ENCODE peak calls at places on chromosomes 1 and 21, in seven cellular contexts. One of them, this sample, is unnamed.

GRCh38 chr21:21971384-21971783 is 973.2 kb downstream of the NCAM2 start:
- DNase-seq in breast epithelium: no peak
- DNase-seq in caudate nucleus: no peak
- DNase-seq in neuronal stem cell: no peak
- DNase-seq in psoas muscle: no peak
- DNase-seq in tibial artery: no peak
- DNase-seq in A549: no peak
- DNase-seq in this sample: no peak

GRCh38 chr1:50851034-50851433 is 109.0 kb downstream of the FAF1 start:
- DNase-seq in neuronal stem cell: no peak
- DNase-seq in psoas muscle: no peak
- DNase-seq in A549: no peak
- DNase-seq in tibial artery: no peak
- DNase-seq in breast epithelium: no peak
- DNase-seq in caudate nucleus: no peak
- DNase-seq in this sample: no peak

GRCh38 chr21:26777166-26777565 is 68.0 kb downstream of the ADAMTS1 start:
- DNase-seq in A549: no peak
- DNase-seq in tibial artery: no peak
- DNase-seq in neuronal stem cell: no peak
- DNase-seq in breast epithelium: no peak
- DNase-seq in caudate nucleus: no peak
- DNase-seq in psoas muscle: no peak
- DNase-seq in this sample: no peak

GRCh38 chr1:228005511-228006033 is 1.2 kb upstream of the WNT3A start:
- DNase-seq in A549: peak; percentile 24
- DNase-seq in breast epithelium: peak; percentile 16
- DNase-seq in neuronal stem cell: no peak
- DNase-seq in caudate nucleus: no peak
- DNase-seq in tibial artery: peak; percentile 40
- DNase-seq in psoas muscle: no peak
- DNase-seq in this sample: no peak

GRCh38 chr1:156781585-156782186 is 14.4 kb downstream of the PRCC start:
- DNase-seq in tibial artery: no peak
- DNase-seq in breast epithelium: no peak
- DNase-seq in caudate nucleus: no peak
- DNase-seq in psoas muscle: no peak
- DNase-seq in neuronal stem cell: no peak
- DNase-seq in A549: peak; percentile 14
- DNase-seq in this sample: no peak

GRCh38 chr1:25131794-25132193 is 100.5 kb downstream of the SYF2 start:
- DNase-seq in neuronal stem cell: no peak
- DNase-seq in caudate nucleus: no peak
- DNase-seq in A549: no peak
- DNase-seq in breast epithelium: no peak
- DNase-seq in tibial artery: peak; percentile 38
- DNase-seq in psoas muscle: no peak
- DNase-seq in this sample: no peak

GRCh38 chr1:1567152-1567830 is 7.4 kb downstream of the SSU72 start:
- DNase-seq in caudate nucleus: no peak
- DNase-seq in A549: no peak
- DNase-seq in tibial artery: no peak
- DNase-seq in neuronal stem cell: no peak
- DNase-seq in psoas muscle: peak; percentile 35
- DNase-seq in breast epithelium: no peak
- DNase-seq in this sample: no peak

GRCh38 chr1:165876121-165876520 is 48.7 kb downstream of the UCK2 start:
- DNase-seq in A549: no peak
- DNase-seq in neuronal stem cell: no peak
- DNase-seq in tibial artery: no peak
- DNase-seq in caudate nucleus: no peak
- DNase-seq in breast epithelium: no peak
- DNase-seq in psoas muscle: no peak
- DNase-seq in this sample: no peak

GRCh38 chr1:247456024-247456423 is 1.9 kb downstream of the OR2B11 start:
- DNase-seq in psoas muscle: no peak
- DNase-seq in neuronal stem cell: no peak
- DNase-seq in caudate nucleus: no peak
- DNase-seq in tibial artery: no peak
- DNase-seq in breast epithelium: no peak
- DNase-seq in A549: no peak
- DNase-seq in this sample: no peak

GRCh38 chr1:2427976-2428375 is 15.6 kb upstream of the PEX10 start:
- DNase-seq in tibial artery: no peak
- DNase-seq in A549: no peak
- DNase-seq in caudate nucleus: no peak
- DNase-seq in psoas muscle: no peak
- DNase-seq in breast epithelium: no peak
- DNase-seq in neuronal stem cell: no peak
- DNase-seq in this sample: no peak

GRCh38 chr21:15706686-15707085 is 23.1 kb upstream of the USP25 start:
- DNase-seq in psoas muscle: no peak
- DNase-seq in breast epithelium: peak; percentile 55
- DNase-seq in caudate nucleus: no peak
- DNase-seq in A549: peak; percentile 66
- DNase-seq in tibial artery: no peak
- DNase-seq in neuronal stem cell: no peak
- DNase-seq in this sample: peak; percentile 91

GRCh38 chr1:40898434-40898900 is 36.3 kb upstream of the CITED4 start:
- DNase-seq in caudate nucleus: no peak
- DNase-seq in breast epithelium: peak; percentile 43
- DNase-seq in psoas muscle: no peak
- DNase-seq in A549: peak; percentile 71
- DNase-seq in neuronal stem cell: no peak
- DNase-seq in tibial artery: no peak
- DNase-seq in this sample: peak; percentile 77

GRCh38 chr1:25820247-25821111 is 725 bp downstream of the MTFR1L start:
- DNase-seq in psoas muscle: peak; percentile 36
- DNase-seq in caudate nucleus: peak; percentile 34
- DNase-seq in breast epithelium: peak; percentile 46
- DNase-seq in neuronal stem cell: no peak
- DNase-seq in A549: peak; percentile 32
- DNase-seq in tibial artery: peak; percentile 73
- DNase-seq in this sample: peak; percentile 61

GRCh38 chr1:175673236-175674150 is 69.9 kb downstream of the TNR start:
- DNase-seq in psoas muscle: no peak
- DNase-seq in caudate nucleus: no peak
- DNase-seq in neuronal stem cell: peak; percentile 27
- DNase-seq in tibial artery: no peak
- DNase-seq in A549: no peak
- DNase-seq in breast epithelium: no peak
- DNase-seq in this sample: peak; percentile 23

DNA sequence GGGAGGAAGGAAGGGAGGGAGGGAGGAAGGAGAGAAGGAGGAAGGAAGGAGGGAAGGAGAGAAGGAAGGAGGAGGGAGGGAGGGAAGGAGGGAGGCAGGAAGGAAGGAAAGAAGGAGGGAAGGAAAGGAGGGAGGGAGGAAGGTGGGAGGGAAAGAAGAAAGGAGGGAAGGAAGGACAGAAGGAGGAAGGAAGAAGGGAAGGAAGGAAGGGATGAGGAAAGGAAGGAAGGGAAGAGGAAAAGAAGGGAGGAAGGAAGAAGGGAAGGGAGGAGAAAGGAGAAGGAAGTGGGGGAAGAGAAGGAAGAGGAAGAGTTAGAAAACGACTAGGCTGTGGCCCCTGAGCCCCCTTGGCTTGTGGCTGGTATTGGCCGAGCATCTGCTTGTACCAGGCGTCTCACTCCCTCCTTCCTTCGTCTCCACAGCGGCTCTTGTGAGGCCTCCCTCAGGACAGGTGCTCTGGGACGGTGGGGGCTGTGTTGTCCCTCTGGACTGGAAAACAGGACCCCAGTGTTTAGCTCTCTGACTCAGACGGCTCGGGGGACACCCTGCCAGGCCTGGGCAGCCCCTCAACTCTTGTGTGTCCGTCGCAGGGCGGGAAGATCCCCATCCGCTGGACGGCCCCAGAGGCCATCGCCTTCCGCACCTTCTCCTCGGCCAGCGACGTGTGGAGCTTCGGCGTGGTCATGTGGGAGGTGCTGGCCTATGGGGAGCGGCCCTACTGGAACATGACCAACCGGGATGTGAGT is 36.2 kb upstream of the C1QA start:
- DNase-seq in breast epithelium: no peak
- DNase-seq in tibial artery: no peak
- DNase-seq in neuronal stem cell: no peak
- DNase-seq in caudate nucleus: no peak
- DNase-seq in A549: peak; percentile 13
- DNase-seq in psoas muscle: no peak
- DNase-seq in this sample: no peak
- H3K27ac ChIP-seq in breast epithelium: no peak overlapping the region
- H3K27ac ChIP-seq in tibial artery: no peak overlapping the region
- H3K27ac ChIP-seq in neuronal stem cell: no peak overlapping the region
- H3K27ac ChIP-seq in caudate nucleus: no peak overlapping the region
- H3K27ac ChIP-seq in A549: no peak overlapping the region
- H3K27ac ChIP-seq in psoas muscle: no peak overlapping the region
- H3K27ac ChIP-seq in this sample: no peak overlapping the region

DNA sequence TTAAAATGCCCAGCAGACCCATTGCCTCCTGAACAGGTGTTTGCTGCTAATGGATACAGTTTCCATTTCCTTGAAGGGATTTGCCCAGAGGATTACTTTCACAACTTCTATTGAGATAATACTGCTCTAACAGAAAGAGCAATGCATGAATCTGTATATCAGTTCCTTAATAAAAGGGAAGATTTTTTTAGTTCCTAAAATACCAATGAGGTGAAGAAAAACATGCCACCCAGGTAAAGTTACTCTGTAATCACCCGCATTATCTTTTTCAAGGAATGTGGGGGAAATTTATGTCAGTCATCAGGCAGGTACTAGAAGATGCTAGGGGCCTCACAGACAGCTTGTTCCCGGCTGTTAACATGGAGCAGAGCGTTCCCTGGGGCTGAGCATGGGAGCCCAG is 41.1 kb downstream of the KCNJ15 start:
- DNase-seq in psoas muscle: no peak
- DNase-seq in tibial artery: no peak
- DNase-seq in breast epithelium: no peak
- DNase-seq in A549: no peak
- DNase-seq in neuronal stem cell: no peak
- DNase-seq in caudate nucleus: no peak
- DNase-seq in this sample: no peak
- H3K27ac ChIP-seq in psoas muscle: no peak overlapping the region
- H3K27ac ChIP-seq in tibial artery: no peak overlapping the region
- H3K27ac ChIP-seq in breast epithelium: no peak overlapping the region
- H3K27ac ChIP-seq in A549: peak overlapping the region; percentile 67
- H3K27ac ChIP-seq in neuronal stem cell: no peak overlapping the region
- H3K27ac ChIP-seq in caudate nucleus: no peak overlapping the region
- H3K27ac ChIP-seq in this sample: no peak overlapping the region

GRCh38 chr1:22089787-22090186 is 37.3 kb downstream of the CDC42 start:
- DNase-seq in caudate nucleus: no peak
- DNase-seq in A549: no peak
- DNase-seq in psoas muscle: no peak
- DNase-seq in neuronal stem cell: no peak
- DNase-seq in tibial artery: no peak
- DNase-seq in breast epithelium: no peak
- DNase-seq in this sample: no peak
- H3K27ac ChIP-seq in caudate nucleus: no peak overlapping the region
- H3K27ac ChIP-seq in A549: no peak overlapping the region
- H3K27ac ChIP-seq in psoas muscle: peak overlapping the region; percentile 37
- H3K27ac ChIP-seq in neuronal stem cell: no peak overlapping the region
- H3K27ac ChIP-seq in tibial artery: no peak overlapping the region
- H3K27ac ChIP-seq in breast epithelium: no peak overlapping the region
- H3K27ac ChIP-seq in this sample: no peak overlapping the region

GRCh38 chr1:17422461-17422860 is 17.0 kb downstream of the RCC2 start:
- DNase-seq in A549: no peak
- DNase-seq in neuronal stem cell: no peak
- DNase-seq in tibial artery: no peak
- DNase-seq in caudate nucleus: no peak
- DNase-seq in psoas muscle: no peak
- DNase-seq in breast epithelium: no peak
- DNase-seq in this sample: no peak

GRCh38 chr1:17416389-17416788 is 23.1 kb downstream of the RCC2 start:
- DNase-seq in breast epithelium: no peak
- DNase-seq in neuronal stem cell: no peak
- DNase-seq in A549: no peak
- DNase-seq in caudate nucleus: no peak
- DNase-seq in psoas muscle: no peak
- DNase-seq in tibial artery: no peak
- DNase-seq in this sample: no peak

GRCh38 chr1:17419626-17420328 is 19.7 kb downstream of the RCC2 start:
- DNase-seq in breast epithelium: no peak
- DNase-seq in tibial artery: peak; percentile 82
- DNase-seq in A549: peak; percentile 36
- DNase-seq in caudate nucleus: peak; percentile 8
- DNase-seq in psoas muscle: peak; percentile 73
- DNase-seq in neuronal stem cell: peak; percentile 51
- DNase-seq in this sample: no peak

GRCh38 chr1:17423781-17424245 is 15.7 kb downstream of the RCC2 start:
- DNase-seq in A549: no peak
- DNase-seq in breast epithelium: no peak
- DNase-seq in neuronal stem cell: no peak
- DNase-seq in caudate nucleus: no peak
- DNase-seq in tibial artery: no peak
- DNase-seq in psoas muscle: no peak
- DNase-seq in this sample: no peak

DNA sequence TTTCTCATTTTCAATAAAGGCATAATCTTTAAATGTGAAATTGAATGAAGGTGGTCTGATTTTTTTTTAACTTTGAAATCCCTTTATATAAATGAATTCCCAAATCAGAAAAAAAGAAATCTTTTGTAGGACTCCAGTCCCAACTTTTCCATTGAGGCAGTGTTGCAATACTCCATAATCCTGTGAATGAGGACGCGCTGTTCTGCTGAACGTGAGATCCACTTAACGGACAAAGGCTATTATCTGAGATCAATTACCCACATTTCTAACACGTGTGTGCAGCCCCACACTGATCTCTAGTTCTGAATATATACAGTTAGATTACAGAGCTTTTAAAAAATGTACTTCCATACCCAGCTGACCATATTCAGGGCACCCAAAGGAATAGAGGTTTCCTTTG is 19.1 kb downstream of the RCC2 start:
- DNase-seq in caudate nucleus: no peak
- DNase-seq in A549: no peak
- DNase-seq in psoas muscle: no peak
- DNase-seq in tibial artery: no peak
- DNase-seq in neuronal stem cell: no peak
- DNase-seq in breast epithelium: no peak
- DNase-seq in this sample: no peak
- H3K27ac ChIP-seq in caudate nucleus: no peak overlapping the region
- H3K27ac ChIP-seq in A549: no peak overlapping the region
- H3K27ac ChIP-seq in psoas muscle: no peak overlapping the region
- H3K27ac ChIP-seq in tibial artery: no peak overlapping the region
- H3K27ac ChIP-seq in neuronal stem cell: no peak overlapping the region
- H3K27ac ChIP-seq in breast epithelium: no peak overlapping the region
- H3K27ac ChIP-seq in this sample: no peak overlapping the region

DNA sequence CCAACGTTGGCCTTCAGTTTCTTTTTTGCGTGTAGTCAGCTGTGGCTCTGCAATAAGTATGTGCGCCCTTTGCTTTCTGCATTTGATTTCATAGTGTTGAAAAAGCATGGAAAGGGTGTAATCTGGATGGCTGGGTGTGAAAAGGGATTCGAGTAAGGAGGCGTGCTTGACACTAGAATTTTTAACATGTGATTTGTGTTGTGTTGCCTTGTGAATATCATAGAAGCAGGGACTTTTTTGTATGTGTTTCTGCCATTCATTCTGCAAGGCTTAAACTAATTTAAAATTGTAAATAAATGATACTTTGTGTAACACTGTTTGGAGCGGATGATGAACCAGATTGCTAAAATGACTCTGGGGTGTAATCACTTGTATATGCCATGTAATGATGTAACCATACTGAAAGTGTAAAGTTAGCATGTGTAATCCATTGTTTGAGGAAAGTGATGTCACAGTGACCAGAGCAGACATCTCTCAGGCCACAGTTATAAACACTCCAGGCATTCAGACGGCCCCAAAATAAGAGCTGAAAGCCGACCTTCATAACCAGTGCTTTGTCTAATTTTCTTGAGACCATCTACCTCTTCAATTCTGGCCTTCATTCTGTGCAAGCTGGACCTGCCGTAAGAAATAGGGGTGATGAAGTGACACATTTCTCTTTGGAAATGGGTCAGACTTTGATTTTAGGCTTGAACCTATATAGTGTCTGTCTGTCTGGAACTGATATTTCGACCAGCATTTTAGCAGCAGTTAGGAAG is 616 bp downstream of the SH3BGR start:
- DNase-seq in caudate nucleus: peak; percentile 29
- DNase-seq in tibial artery: no peak
- DNase-seq in A549: peak; percentile 9
- DNase-seq in breast epithelium: no peak
- DNase-seq in neuronal stem cell: no peak
- DNase-seq in psoas muscle: no peak
- DNase-seq in this sample: no peak
- H3K27ac ChIP-seq in caudate nucleus: peak overlapping the region; percentile 97
- H3K27ac ChIP-seq in tibial artery: peak overlapping the region; percentile 67
- H3K27ac ChIP-seq in A549: no peak overlapping the region
- H3K27ac ChIP-seq in breast epithelium: peak overlapping the region; percentile 88
- H3K27ac ChIP-seq in neuronal stem cell: no peak overlapping the region
- H3K27ac ChIP-seq in psoas muscle: peak overlapping the region; percentile 95
- H3K27ac ChIP-seq in this sample: no peak overlapping the region

This sample was measured in foreskin keratinocyte.